ENCODE peak calls at places on chromosomes 5 and 9, in seven cellular contexts. One of them, this sample, is unnamed.

GRCh38 chr9:38096238-38096805 is 27.3 kb upstream of the SHB start:
- DNase-seq in mammary epithelial cell: peak; percentile 96
- DNase-seq in fibroblast of mammary gland: no peak
- DNase-seq in endothelial cell: no peak
- DNase-seq in GM13977: no peak
- DNase-seq in prostate gland: peak; percentile 84
- DNase-seq in GM20000: no peak
- DNase-seq in this sample: peak; percentile 98

GRCh38 chr5:71974622-71975021 is 132.7 kb upstream of the MAP1B start:
- DNase-seq in mammary epithelial cell: peak; percentile 55
- DNase-seq in fibroblast of mammary gland: peak; percentile 51
- DNase-seq in endothelial cell: no peak
- DNase-seq in GM13977: no peak
- DNase-seq in prostate gland: no peak
- DNase-seq in GM20000: no peak
- DNase-seq in this sample: peak; percentile 55

GRCh38 chr5:122078116-122078865 is at the start of gene LOX:
- DNase-seq in mammary epithelial cell: peak; percentile 63
- DNase-seq in fibroblast of mammary gland: peak; percentile 93
- DNase-seq in endothelial cell: peak; percentile 37
- DNase-seq in GM13977: peak; percentile 12
- DNase-seq in prostate gland: peak; percentile 58
- DNase-seq in GM20000: peak; percentile 29
- DNase-seq in this sample: peak; percentile 76

GRCh38 chr5:168819004-168819626 is 239.9 kb upstream of the PANK3 start:
- DNase-seq in mammary epithelial cell: no peak
- DNase-seq in fibroblast of mammary gland: no peak
- DNase-seq in endothelial cell: no peak
- DNase-seq in GM13977: no peak
- DNase-seq in prostate gland: no peak
- DNase-seq in GM20000: no peak
- DNase-seq in this sample: no peak

GRCh38 chr9:136538599-136539426 is 7.0 kb downstream of the NOTCH1 start:
- DNase-seq in mammary epithelial cell: no peak
- DNase-seq in fibroblast of mammary gland: no peak
- DNase-seq in endothelial cell: no peak
- DNase-seq in GM13977: peak; percentile 84
- DNase-seq in prostate gland: peak; percentile 70
- DNase-seq in GM20000: peak; percentile 82
- DNase-seq in this sample: peak; percentile 61

GRCh38 chr5:10479226-10479721 is 37.6 kb downstream of the ROPN1L start:
- DNase-seq in mammary epithelial cell: peak; percentile 77
- DNase-seq in fibroblast of mammary gland: peak; percentile 80
- DNase-seq in endothelial cell: no peak
- DNase-seq in GM13977: no peak
- DNase-seq in prostate gland: no peak
- DNase-seq in GM20000: no peak
- DNase-seq in this sample: peak; percentile 97

GRCh38 chr9:91415290-91415689 is 8.3 kb downstream of the NFIL3 start:
- DNase-seq in mammary epithelial cell: no peak
- DNase-seq in fibroblast of mammary gland: no peak
- DNase-seq in endothelial cell: no peak
- DNase-seq in GM13977: peak; percentile 65
- DNase-seq in prostate gland: no peak
- DNase-seq in GM20000: peak; percentile 77
- DNase-seq in this sample: no peak

GRCh38 chr9:120807607-120808379 is 14.6 kb upstream of the FBXW2 start:
- DNase-seq in mammary epithelial cell: no peak
- DNase-seq in fibroblast of mammary gland: no peak
- DNase-seq in endothelial cell: no peak
- DNase-seq in GM13977: no peak
- DNase-seq in prostate gland: no peak
- DNase-seq in GM20000: no peak
- DNase-seq in this sample: no peak

GRCh38 chr5:171261361-171261760 is 47.7 kb upstream of the TLX3 start:
- DNase-seq in mammary epithelial cell: no peak
- DNase-seq in fibroblast of mammary gland: no peak
- DNase-seq in endothelial cell: no peak
- DNase-seq in GM13977: no peak
- DNase-seq in prostate gland: no peak
- DNase-seq in GM20000: no peak
- DNase-seq in this sample: no peak

GRCh38 chr9:136754626-136755284 is 3.3 kb downstream of the LCN8 start:
- DNase-seq in mammary epithelial cell: no peak
- DNase-seq in fibroblast of mammary gland: no peak
- DNase-seq in endothelial cell: no peak
- DNase-seq in GM13977: no peak
- DNase-seq in prostate gland: no peak
- DNase-seq in GM20000: no peak
- DNase-seq in this sample: no peak

GRCh38 chr9:6302417-6302816 is 25.8 kb upstream of the TPD52L3 start:
- DNase-seq in mammary epithelial cell: peak; percentile 86
- DNase-seq in fibroblast of mammary gland: no peak
- DNase-seq in endothelial cell: no peak
- DNase-seq in GM13977: no peak
- DNase-seq in prostate gland: no peak
- DNase-seq in GM20000: no peak
- DNase-seq in this sample: peak; percentile 24

GRCh38 chr9:99353408-99353807 is 131.3 kb downstream of the SEC61B start:
- DNase-seq in mammary epithelial cell: peak; percentile 74
- DNase-seq in fibroblast of mammary gland: peak; percentile 99
- DNase-seq in endothelial cell: no peak
- DNase-seq in GM13977: no peak
- DNase-seq in prostate gland: no peak
- DNase-seq in GM20000: no peak
- DNase-seq in this sample: no peak

GRCh38 chr9:93112864-93113389 is 16.9 kb downstream of the CARD19 start:
- DNase-seq in mammary epithelial cell: no peak
- DNase-seq in fibroblast of mammary gland: no peak
- DNase-seq in endothelial cell: no peak
- DNase-seq in GM13977: no peak
- DNase-seq in prostate gland: no peak
- DNase-seq in GM20000: no peak
- DNase-seq in this sample: no peak

GRCh38 chr5:94689871-94690270 is 71.4 kb downstream of the SLF1 start:
- DNase-seq in mammary epithelial cell: no peak
- DNase-seq in fibroblast of mammary gland: no peak
- DNase-seq in endothelial cell: no peak
- DNase-seq in GM13977: no peak
- DNase-seq in prostate gland: no peak
- DNase-seq in GM20000: no peak
- DNase-seq in this sample: no peak

GRCh38 chr5:88470746-88471145 is 202.1 kb upstream of the TMEM161B start:
- DNase-seq in mammary epithelial cell: no peak
- DNase-seq in fibroblast of mammary gland: no peak
- DNase-seq in endothelial cell: no peak
- DNase-seq in GM13977: no peak
- DNase-seq in prostate gland: no peak
- DNase-seq in GM20000: no peak
- DNase-seq in this sample: no peak

GRCh38 chr5:102796014-102796413 is 40.9 kb downstream of the PAM start:
- DNase-seq in mammary epithelial cell: no peak
- DNase-seq in fibroblast of mammary gland: no peak
- DNase-seq in endothelial cell: no peak
- DNase-seq in GM13977: no peak
- DNase-seq in prostate gland: no peak
- DNase-seq in GM20000: no peak
- DNase-seq in this sample: no peak

GRCh38 chr9:91182831-91183230 is 178.9 kb downstream of the AUH start:
- DNase-seq in mammary epithelial cell: no peak
- DNase-seq in fibroblast of mammary gland: no peak
- DNase-seq in endothelial cell: no peak
- DNase-seq in GM13977: no peak
- DNase-seq in prostate gland: no peak
- DNase-seq in GM20000: no peak
- DNase-seq in this sample: no peak

GRCh38 chr5:121937762-121938161 is 24.0 kb upstream of the SRFBP1 start:
- DNase-seq in mammary epithelial cell: no peak
- DNase-seq in fibroblast of mammary gland: no peak
- DNase-seq in endothelial cell: no peak
- DNase-seq in GM13977: no peak
- DNase-seq in prostate gland: no peak
- DNase-seq in GM20000: no peak
- DNase-seq in this sample: no peak

GRCh38 chr5:58872670-58873273 is 289.9 kb downstream of the RAB3C start:
- DNase-seq in mammary epithelial cell: no peak
- DNase-seq in fibroblast of mammary gland: no peak
- DNase-seq in endothelial cell: no peak
- DNase-seq in GM13977: no peak
- DNase-seq in prostate gland: no peak
- DNase-seq in GM20000: no peak
- DNase-seq in this sample: no peak

GRCh38 chr9:137478613-137479314 is 19.6 kb upstream of the NSMF start:
- DNase-seq in mammary epithelial cell: no peak
- DNase-seq in fibroblast of mammary gland: no peak
- DNase-seq in endothelial cell: no peak
- DNase-seq in GM13977: no peak
- DNase-seq in prostate gland: no peak
- DNase-seq in GM20000: no peak
- DNase-seq in this sample: no peak

GRCh38 chr9:137948642-137949041 is 71.1 kb downstream of the CACNA1B start:
- DNase-seq in mammary epithelial cell: no peak
- DNase-seq in fibroblast of mammary gland: no peak
- DNase-seq in endothelial cell: no peak
- DNase-seq in GM13977: no peak
- DNase-seq in prostate gland: no peak
- DNase-seq in GM20000: no peak
- DNase-seq in this sample: no peak

GRCh38 chr9:2662496-2662895 is 40.9 kb downstream of the VLDLR start:
- DNase-seq in mammary epithelial cell: no peak
- DNase-seq in fibroblast of mammary gland: no peak
- DNase-seq in endothelial cell: peak; percentile 6
- DNase-seq in GM13977: no peak
- DNase-seq in prostate gland: no peak
- DNase-seq in GM20000: no peak
- DNase-seq in this sample: no peak

GRCh38 chr5:132195727-132196126 is 31.9 kb downstream of the P4HA2 start:
- DNase-seq in mammary epithelial cell: no peak
- DNase-seq in fibroblast of mammary gland: no peak
- DNase-seq in endothelial cell: no peak
- DNase-seq in GM13977: no peak
- DNase-seq in prostate gland: no peak
- DNase-seq in GM20000: no peak
- DNase-seq in this sample: no peak

GRCh38 chr5:126871441-126871840 is 94.5 kb downstream of the LMNB1 start:
- DNase-seq in mammary epithelial cell: peak; percentile 1
- DNase-seq in fibroblast of mammary gland: peak; percentile 50
- DNase-seq in endothelial cell: no peak
- DNase-seq in GM13977: no peak
- DNase-seq in prostate gland: no peak
- DNase-seq in GM20000: no peak
- DNase-seq in this sample: no peak

DNA sequence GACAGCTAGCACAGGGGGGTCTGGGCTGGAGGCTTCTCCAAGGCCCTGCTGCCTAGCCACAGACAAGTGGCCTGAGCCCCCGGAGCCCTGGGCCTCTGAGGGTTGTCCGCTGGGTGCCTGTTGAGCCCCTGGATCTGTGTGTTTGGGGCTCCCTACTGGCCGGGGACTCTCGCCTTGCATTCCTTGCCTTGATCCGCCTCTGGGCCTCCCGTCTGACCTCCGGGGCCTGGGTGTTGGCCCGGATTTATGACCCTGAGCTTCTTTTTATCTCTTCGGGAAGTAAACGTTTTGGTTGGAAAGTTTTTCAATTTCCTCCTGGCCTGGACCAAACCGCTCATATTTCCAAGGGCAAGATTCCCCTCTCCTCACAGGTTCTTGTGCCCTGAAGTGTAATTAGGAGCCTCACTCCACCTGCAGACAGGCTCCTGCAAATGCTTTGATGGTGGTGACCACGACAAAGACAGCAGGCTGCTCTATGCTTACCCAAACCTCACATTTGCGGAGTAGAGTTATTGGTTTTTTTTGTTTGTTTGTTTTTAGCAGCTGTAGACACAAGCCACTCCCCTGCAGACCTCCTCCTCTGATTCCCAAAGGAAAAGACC is 69.2 kb upstream of the EGFLAM start:
- DNase-seq in mammary epithelial cell: no peak
- DNase-seq in fibroblast of mammary gland: no peak
- DNase-seq in endothelial cell: no peak
- DNase-seq in GM13977: no peak
- DNase-seq in prostate gland: no peak
- DNase-seq in GM20000: no peak
- DNase-seq in this sample: no peak
- TF ChIP-seq CTCF in mammary epithelial cell: no peak
- TF ChIP-seq CTCF in fibroblast of mammary gland: no peak
- TF ChIP-seq CTCF in endothelial cell: no peak
- TF ChIP-seq CTCF in GM13977: no peak
- TF ChIP-seq CTCF in prostate gland: no peak
- TF ChIP-seq CTCF in GM20000: no peak
- TF ChIP-seq CTCF in this sample: no peak

GRCh38 chr5:59893436-59894227 is at the start of gene PDE4D:
- DNase-seq in mammary epithelial cell: peak; percentile 47
- DNase-seq in fibroblast of mammary gland: peak; percentile 46
- DNase-seq in endothelial cell: peak; percentile 85
- DNase-seq in GM13977: peak; percentile 40
- DNase-seq in prostate gland: peak; percentile 54
- DNase-seq in GM20000: peak; percentile 52
- DNase-seq in this sample: peak; percentile 72
- TF ChIP-seq CTCF in mammary epithelial cell: no peak
- TF ChIP-seq CTCF in fibroblast of mammary gland: no peak
- TF ChIP-seq CTCF in endothelial cell: no peak
- TF ChIP-seq CTCF in GM13977: no peak
- TF ChIP-seq CTCF in prostate gland: no peak
- TF ChIP-seq CTCF in GM20000: no peak
- TF ChIP-seq CTCF in this sample: no peak

GRCh38 chr5:98349251-98349989 is 424.0 kb upstream of the RGMB start:
- DNase-seq in mammary epithelial cell: peak; percentile 66
- DNase-seq in fibroblast of mammary gland: peak; percentile 77
- DNase-seq in endothelial cell: no peak
- DNase-seq in GM13977: no peak
- DNase-seq in prostate gland: no peak
- DNase-seq in GM20000: no peak
- DNase-seq in this sample: no peak
- TF ChIP-seq CTCF in mammary epithelial cell: peak; percentile 64
- TF ChIP-seq CTCF in fibroblast of mammary gland: peak; percentile 76
- TF ChIP-seq CTCF in endothelial cell: peak; percentile 57
- TF ChIP-seq CTCF in GM13977: peak; percentile 40
- TF ChIP-seq CTCF in prostate gland: no peak
- TF ChIP-seq CTCF in GM20000: peak; percentile 25
- TF ChIP-seq CTCF in this sample: peak; percentile 30

GRCh38 chr9:132774886-132775285 is 103.2 kb downstream of the AK8 start:
- DNase-seq in mammary epithelial cell: no peak
- DNase-seq in fibroblast of mammary gland: no peak
- DNase-seq in endothelial cell: no peak
- DNase-seq in GM13977: no peak
- DNase-seq in prostate gland: no peak
- DNase-seq in GM20000: no peak
- DNase-seq in this sample: no peak

GRCh38 chr9:132776268-132776667 is 101.8 kb downstream of the AK8 start:
- DNase-seq in mammary epithelial cell: no peak
- DNase-seq in fibroblast of mammary gland: no peak
- DNase-seq in endothelial cell: no peak
- DNase-seq in GM13977: no peak
- DNase-seq in prostate gland: no peak
- DNase-seq in GM20000: no peak
- DNase-seq in this sample: no peak

GRCh38 chr9:132770775-132771310 is 100.6 kb downstream of the GTF3C4 start:
- DNase-seq in mammary epithelial cell: no peak
- DNase-seq in fibroblast of mammary gland: no peak
- DNase-seq in endothelial cell: no peak
- DNase-seq in GM13977: no peak
- DNase-seq in prostate gland: no peak
- DNase-seq in GM20000: peak; percentile 19
- DNase-seq in this sample: no peak

GRCh38 chr9:132773093-132773492 is 102.8 kb downstream of the GTF3C4 start:
- DNase-seq in mammary epithelial cell: no peak
- DNase-seq in fibroblast of mammary gland: no peak
- DNase-seq in endothelial cell: no peak
- DNase-seq in GM13977: no peak
- DNase-seq in prostate gland: no peak
- DNase-seq in GM20000: no peak
- DNase-seq in this sample: no peak

GRCh38 chr9:132773764-132774339 is 103.6 kb downstream of the GTF3C4 start:
- DNase-seq in mammary epithelial cell: no peak
- DNase-seq in fibroblast of mammary gland: no peak
- DNase-seq in endothelial cell: no peak
- DNase-seq in GM13977: no peak
- DNase-seq in prostate gland: no peak
- DNase-seq in GM20000: no peak
- DNase-seq in this sample: no peak
- TF ChIP-seq CTCF in mammary epithelial cell: no peak
- TF ChIP-seq CTCF in fibroblast of mammary gland: no peak
- TF ChIP-seq CTCF in endothelial cell: no peak
- TF ChIP-seq CTCF in GM13977: no peak
- TF ChIP-seq CTCF in prostate gland: no peak
- TF ChIP-seq CTCF in GM20000: no peak
- TF ChIP-seq CTCF in this sample: no peak

This sample was measured in RWPE1.